ENCODE peak calls at places on chromosomes 16 and 17, in ten cellular contexts. G, Y, U, N, W, Q, H, C, E and B are unnamed samples.

GRCh38 chr17:44820631-44821196 is 9.4 kb downstream of the GJC1 start:
- DNase-seq in H (no peak), N (no peak), E (peak), G (no peak), Y (no peak), Q (peak), C (no peak), W (peak), U (no peak), B (peak)

GRCh38 chr17:55304171-55304859 is 39.6 kb downstream of the HLF start:
- DNase-seq in C (no peak), G (no peak), N (no peak), Y (no peak), U (no peak), E (no peak), H (no peak), Q (no peak), W (no peak), B (no peak)

GRCh38 chr16:87052506-87052905 is 264.7 kb downstream of the C16orf95 start:
- DNase-seq in Q (no peak), W (peak), Y (no peak), E (no peak), U (no peak), N (no peak), G (no peak), H (no peak), C (no peak), B (no peak)

GRCh38 chr16:89880477-89881367 is 7.3 kb downstream of the TCF25 start:
- DNase-seq in Y (no peak), W (no peak), E (no peak), G (no peak), C (no peak), H (no peak), Q (no peak), N (no peak), U (no peak), B (no peak)

GRCh38 chr16:50059669-50060068 is 6.1 kb upstream of the HEATR3 start:
- DNase-seq in C (no peak), Q (no peak), W (no peak), Y (no peak), N (no peak), U (no peak), E (no peak), H (no peak), G (no peak), B (no peak)

GRCh38 chr16:1300664-1301476 is 8.6 kb upstream of the UBE2I start:
- DNase-seq in C (peak), Y (peak), G (no peak), U (peak), H (peak), E (peak), W (peak), Q (no peak), N (peak), B (peak)

GRCh38 chr17:57487552-57487951 is 231.2 kb downstream of the MSI2 start:
- DNase-seq in Q (no peak), H (no peak), C (no peak), W (no peak), Y (no peak), U (no peak), N (no peak), E (no peak), G (no peak), B (no peak)

GRCh38 chr17:31726980-31727427 is 132.0 kb downstream of the COPRS start:
- DNase-seq in G (no peak), W (no peak), H (no peak), Q (no peak), Y (no peak), C (no peak), E (peak), N (no peak), U (no peak), B (no peak)

GRCh38 chr17:40314557-40314953 is 5.6 kb downstream of the RARA start:
- DNase-seq in G (no peak), Q (peak), U (no peak), H (no peak), W (peak), C (no peak), N (no peak), E (peak), Y (peak), B (no peak)

GRCh38 chr17:59365383-59365981 is 34.0 kb downstream of the YPEL2 start:
- DNase-seq in W (no peak), N (no peak), E (no peak), H (no peak), Q (no peak), Y (no peak), G (no peak), C (peak), U (no peak), B (no peak)

GRCh38 chr17:15279011-15279477 is 13.9 kb upstream of the PMP22 start:
- DNase-seq in H (no peak), G (no peak), C (no peak), W (no peak), E (peak), N (no peak), Y (no peak), U (no peak), Q (peak), B (no peak)

GRCh38 chr17:35147313-35147982 is at the start of gene UNC45B:
- DNase-seq in H (no peak), W (no peak), G (no peak), C (no peak), U (no peak), Q (no peak), Y (no peak), E (no peak), N (no peak), B (no peak)

GRCh38 chr17:32102172-32102571 is 40.1 kb upstream of the RHOT1 start:
- DNase-seq in U (no peak), Q (no peak), E (no peak), N (no peak), H (no peak), G (no peak), C (no peak), Y (no peak), W (no peak), B (no peak)

GRCh38 chr16:79299154-79299799 is 301.3 kb downstream of the MAF start:
- DNase-seq in Q (no peak), E (no peak), C (no peak), Y (no peak), H (no peak), G (no peak), N (peak), W (no peak), U (no peak), B (no peak)

GRCh38 chr16:79297297-79297696 is 303.2 kb downstream of the MAF start:
- DNase-seq in W (no peak), Q (no peak), E (no peak), C (no peak), N (no peak), H (no peak), Y (no peak), G (no peak), U (no peak), B (no peak)

GRCh38 chr16:79297805-79298204 is 302.7 kb downstream of the MAF start:
- DNase-seq in E (no peak), H (no peak), Q (no peak), C (no peak), Y (no peak), N (no peak), G (no peak), W (no peak), U (no peak), B (no peak)

GRCh38 chr16:79296491-79296890 is 304.0 kb downstream of the MAF start:
- DNase-seq in G (no peak), N (no peak), U (no peak), Q (no peak), Y (no peak), E (no peak), W (no peak), C (no peak), H (no peak), B (no peak)

GRCh38 chr16:79298476-79299153 is 301.9 kb downstream of the MAF start:
- DNase-seq in Y (no peak), G (no peak), W (no peak), U (no peak), E (no peak), Q (no peak), H (no peak), C (no peak), N (peak), B (no peak)
- TF ChIP-seq CTCF in Y (no peak), G (no peak), W (no peak), U (no peak), E (no peak), Q (no peak), H (no peak), C (no peak), N (no peak), B (no peak)

DNA sequence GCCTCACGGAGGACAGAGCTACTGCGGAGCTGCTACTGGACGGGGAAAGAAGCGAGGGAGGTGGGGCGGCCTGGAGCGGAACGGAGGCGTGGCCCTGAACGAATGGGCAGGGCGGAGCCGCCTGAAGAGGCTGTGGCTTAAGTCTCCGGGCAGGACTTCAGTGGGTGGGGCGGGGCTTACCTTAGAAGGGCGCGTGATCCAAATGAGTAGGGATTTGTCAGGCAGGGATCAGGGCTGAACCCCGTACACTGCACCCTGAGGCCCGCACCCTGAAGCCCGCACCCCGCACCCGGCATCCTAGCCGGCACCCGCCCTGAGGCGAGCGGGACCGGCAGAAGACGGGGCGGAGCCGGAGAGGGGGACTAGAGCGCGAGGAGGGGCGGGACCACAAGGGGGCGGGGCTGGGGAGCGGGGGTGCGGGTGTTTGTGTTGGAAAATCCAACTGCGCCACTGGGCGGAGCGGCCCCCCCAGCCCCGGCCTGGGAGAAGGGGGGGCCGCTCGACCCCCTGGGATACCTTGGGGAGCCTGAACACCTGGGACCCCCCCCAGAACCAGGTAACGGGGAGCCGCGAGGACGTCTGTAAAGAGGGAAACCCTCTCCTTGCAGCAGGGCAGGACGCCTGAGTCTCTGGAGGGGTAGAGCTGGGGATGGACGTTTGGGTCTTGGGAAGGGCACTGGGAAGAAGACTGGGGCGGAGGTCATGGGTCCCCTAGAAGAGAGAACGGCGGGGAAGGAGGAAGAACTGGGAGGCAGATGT is at the start of gene KDM6B:
- DNase-seq in E (peak), W (peak), Q (peak), N (peak), Y (peak), H (peak), U (peak), G (no peak), C (peak), B (peak)
- TF ChIP-seq CTCF in E (no peak), W (no peak), Q (no peak), N (no peak), Y (no peak), H (no peak), U (no peak), G (no peak), C (no peak), B (no peak)

GRCh38 chr16:68844211-68844564 is 857 bp downstream of the TANGO6 start:
- DNase-seq in W (no peak), G (peak), Y (no peak), N (no peak), U (no peak), C (no peak), H (no peak), E (no peak), Q (no peak), B (no peak)

GRCh38 chr16:68835970-68836369 is 7.4 kb upstream of the TANGO6 start:
- DNase-seq in E (no peak), H (no peak), C (no peak), N (no peak), Y (no peak), Q (no peak), U (no peak), G (no peak), W (no peak), B (no peak)

GRCh38 chr16:68843482-68844210 is at the start of gene TANGO6:
- DNase-seq in W (peak), H (peak), U (peak), C (peak), Q (no peak), Y (peak), E (peak), N (peak), G (peak), B (no peak)

GRCh38 chr16:68834550-68834949 is 8.8 kb upstream of the TANGO6 start:
- DNase-seq in Y (no peak), W (no peak), Q (no peak), U (no peak), N (no peak), C (no peak), H (no peak), G (no peak), E (peak), B (no peak)

DNA sequence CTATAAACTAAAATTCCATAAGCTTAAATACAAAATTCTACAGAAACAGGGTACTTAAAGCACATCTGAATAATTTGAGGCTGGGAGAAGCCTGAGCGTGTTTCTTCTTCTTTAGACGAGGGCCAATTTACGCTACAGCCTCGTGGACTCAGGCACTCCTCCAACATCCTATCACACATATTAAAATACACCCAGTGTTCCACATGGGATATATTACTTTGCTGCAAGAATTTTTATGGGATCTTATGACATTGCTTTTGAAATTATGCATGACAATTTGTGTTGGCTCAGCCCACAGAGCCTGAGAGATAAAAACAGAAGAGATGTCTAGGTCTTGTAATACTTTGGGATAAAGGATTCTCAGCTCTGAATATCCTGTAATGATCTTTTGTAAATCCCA is 3.5 kb upstream of the TANGO6 start:
- DNase-seq in W (no peak), U (no peak), E (no peak), G (no peak), C (no peak), Q (no peak), Y (no peak), H (no peak), N (no peak), B (no peak)
- TF ChIP-seq CTCF in W (no peak), U (no peak), E (no peak), G (no peak), C (no peak), Q (no peak), Y (no peak), H (no peak), N (no peak), B (no peak)

GRCh38 chr16:74774223-74775139 is at the start of gene FA2H:
- DNase-seq in E (no peak), Y (no peak), G (no peak), H (peak), N (peak), U (peak), W (peak), Q (no peak), C (peak), B (peak)
- TF ChIP-seq CTCF in E (no peak), Y (peak), G (peak), H (no peak), N (peak), U (peak), W (no peak), Q (peak), C (peak), B (no peak)

GRCh38 chr16:66560107-66560506 is 6.1 kb upstream of the CMTM1 start:
- DNase-seq in U (no peak), G (no peak), N (no peak), Q (no peak), W (no peak), Y (no peak), E (no peak), C (no peak), H (no peak), B (no peak)
- TF ChIP-seq CTCF in U (no peak), G (no peak), N (no peak), Q (no peak), W (no peak), Y (no peak), E (no peak), C (no peak), H (no peak), B (no peak)

DNA sequence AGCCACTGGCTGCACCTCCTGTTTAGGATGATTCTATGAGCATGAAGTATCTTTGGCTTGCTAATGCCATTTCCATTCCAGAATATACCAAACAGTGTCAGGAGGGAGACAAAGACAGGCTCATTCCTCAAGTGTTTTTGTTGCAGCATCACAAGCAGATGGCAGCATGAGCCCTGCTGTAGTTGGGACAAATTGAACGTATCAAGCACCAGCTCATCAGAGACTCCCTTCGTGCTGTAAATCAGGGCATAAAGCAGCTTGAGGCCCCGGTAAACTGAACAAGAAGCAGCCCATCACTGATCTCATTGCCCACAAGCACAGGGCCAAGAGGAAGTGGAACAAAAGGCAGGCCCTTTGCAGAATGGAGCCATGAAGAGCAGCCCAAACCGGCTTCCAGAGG is 45.8 kb upstream of the HS3ST3A1 start:
- DNase-seq in C (no peak), E (peak), Q (no peak), G (no peak), H (no peak), N (no peak), U (no peak), W (peak), Y (no peak), B (no peak)
- TF ChIP-seq CTCF in C (no peak), E (peak), Q (no peak), G (no peak), H (no peak), N (no peak), U (no peak), W (no peak), Y (no peak), B (no peak)

GRCh38 chr16:30655815-30656347 is 2.4 kb upstream of the FBRS start:
- DNase-seq in E (no peak), Q (no peak), H (no peak), Y (no peak), G (no peak), C (no peak), N (no peak), U (no peak), W (no peak), B (no peak)
- TF ChIP-seq CTCF in E (no peak), Q (no peak), H (no peak), Y (no peak), G (no peak), C (no peak), N (no peak), U (no peak), W (no peak), B (no peak)

GRCh38 chr16:19515765-19516164 is 6.1 kb downstream of the GDE1 start:
- DNase-seq in U (no peak), N (no peak), E (no peak), W (no peak), H (no peak), Y (no peak), C (no peak), G (no peak), Q (no peak), B (no peak)

GRCh38 chr16:19517424-19518089 is 4.3 kb downstream of the GDE1 start:
- DNase-seq in C (no peak), G (no peak), W (no peak), Y (no peak), E (peak), Q (no peak), N (no peak), H (no peak), U (no peak), B (no peak)

GRCh38 chr16:19518423-19518822 is 3.5 kb downstream of the GDE1 start:
- DNase-seq in Q (no peak), G (no peak), W (no peak), H (no peak), E (no peak), Y (no peak), C (no peak), N (no peak), U (no peak), B (no peak)

GRCh38 chr16:19512297-19512696 is 9.6 kb downstream of the GDE1 start:
- DNase-seq in N (no peak), C (no peak), U (no peak), Q (no peak), H (no peak), Y (no peak), W (no peak), E (no peak), G (no peak), B (no peak)

GRCh38 chr16:19513377-19514053 is 8.4 kb downstream of the GDE1 start:
- DNase-seq in N (no peak), Y (no peak), Q (no peak), G (no peak), W (peak), U (no peak), E (no peak), C (no peak), H (no peak), B (no peak)
- TF ChIP-seq CTCF in N (no peak), Y (peak), Q (no peak), G (no peak), W (no peak), U (no peak), E (no peak), C (no peak), H (no peak), B (no peak)

GRCh38 chr16:65959978-65960377 is 406.5 kb upstream of the CDH5 start:
- DNase-seq in G (no peak), Q (no peak), C (no peak), E (no peak), H (no peak), Y (no peak), U (no peak), N (no peak), W (peak), B (no peak)

GRCh38 chr16:65961491-65962143 is 404.9 kb upstream of the CDH5 start:
- DNase-seq in Q (no peak), H (no peak), Y (no peak), N (no peak), C (no peak), W (no peak), U (no peak), G (no peak), E (no peak), B (no peak)

GRCh38 chr16:65954446-65954845 is 412.0 kb upstream of the CDH5 start:
- DNase-seq in Q (no peak), E (no peak), N (no peak), C (no peak), W (no peak), G (no peak), U (no peak), Y (no peak), H (no peak), B (no peak)

GRCh38 chr16:65956100-65956499 is 410.4 kb upstream of the CDH5 start:
- DNase-seq in Q (no peak), E (no peak), N (no peak), C (no peak), G (no peak), W (no peak), Y (no peak), U (no peak), H (no peak), B (no peak)

DNA sequence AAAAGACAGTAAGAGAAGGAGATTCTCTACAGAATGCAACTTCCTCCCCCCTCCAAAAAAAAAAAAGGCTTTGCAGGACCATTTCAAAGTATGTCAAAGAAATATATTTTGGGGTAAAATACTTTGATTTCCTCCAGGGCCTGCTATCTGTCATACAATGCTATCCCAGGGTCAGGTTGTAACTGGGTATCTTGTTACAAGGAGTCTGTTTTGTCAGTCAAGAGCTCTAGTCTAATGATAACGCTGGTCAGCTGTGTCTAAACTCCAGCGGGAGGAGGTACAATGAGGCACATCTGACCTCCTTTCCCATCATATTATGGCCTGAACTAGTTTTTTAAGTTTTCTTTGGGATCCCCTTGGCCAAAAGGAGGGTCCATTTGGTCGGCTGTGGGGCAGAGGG is 408.4 kb upstream of the CDH5 start:
- DNase-seq in Q (no peak), C (no peak), E (no peak), U (no peak), Y (no peak), N (no peak), H (no peak), G (no peak), W (no peak), B (no peak)
- TF ChIP-seq CTCF in Q (no peak), C (no peak), E (no peak), U (no peak), Y (no peak), N (no peak), H (no peak), G (no peak), W (no peak), B (no peak)